ENCODE peak calls at places on chromosomes 12 and 14, in six cellular contexts. N is HFFc6; V is CD8-positive, alpha-beta T cell; F is ovary; R is thoracic aorta; T is fibroblast of the aortic adventitia. W is an unnamed sample.

GRCh38 chr12:1533205-1533601 is 61.2 kb downstream of the FBXL14 start:
- DNase-seq in T (peak; percentile 60), N (peak; percentile 55), R (no peak), F (no peak), V (no peak), W (no peak)

GRCh38 chr12:96883571-96883970 is 23.5 kb upstream of the NEDD1 start:
- DNase-seq in R (no peak), F (no peak), T (peak; percentile 20), V (no peak), N (peak; percentile 38), W (no peak)

GRCh38 chr14:69625299-69626131 is 14.1 kb downstream of the SUSD6 start:
- DNase-seq in V (peak; percentile 57), N (no peak), R (peak; percentile 13), F (no peak), T (no peak), W (no peak)

GRCh38 chr12:65756956-65757511 is 67.2 kb upstream of the HMGA2 start:
- DNase-seq in F (no peak), T (no peak), V (no peak), N (no peak), R (no peak), W (no peak)

GRCh38 chr12:46371718-46372130 is 849 bp downstream of the SLC38A2 start:
- DNase-seq in F (no peak), V (peak; percentile 34), N (peak; percentile 56), R (peak; percentile 25), T (peak; percentile 67), W (peak; percentile 58)

GRCh38 chr12:19779393-19780056 is 340.2 kb downstream of the AEBP2 start:
- DNase-seq in R (no peak), N (no peak), V (no peak), T (peak; percentile 54), F (no peak), W (peak; percentile 44)

GRCh38 chr14:80213602-80214001 is 2.3 kb upstream of the DIO2 start:
- DNase-seq in T (peak; percentile 81), V (no peak), N (peak; percentile 71), F (no peak), R (no peak), W (no peak)

GRCh38 chr12:59700145-59700435 is 104.3 kb downstream of the SLC16A7 start:
- DNase-seq in F (no peak), V (no peak), N (no peak), R (no peak), T (no peak), W (no peak)

GRCh38 chr12:60020068-60020467 is 424.2 kb downstream of the SLC16A7 start:
- DNase-seq in T (no peak), N (no peak), R (no peak), F (no peak), V (no peak), W (no peak)

GRCh38 chr12:121059031-121059898 is 20.2 kb upstream of the OASL start:
- DNase-seq in N (no peak), V (no peak), F (no peak), R (no peak), T (no peak), W (no peak)

GRCh38 chr14:73457935-73458218 is 469 bp downstream of the NUMB start:
- DNase-seq in N (no peak), V (no peak), F (no peak), T (no peak), R (no peak), W (no peak)

GRCh38 chr12:92745874-92746553 is 43.2 kb downstream of the PLEKHG7 start:
- DNase-seq in T (peak; percentile 98), N (peak; percentile 87), F (peak; percentile 14), R (peak; percentile 70), V (no peak), W (no peak)

GRCh38 chr12:6938353-6939186 is 5.0 kb upstream of the RNU7-1 start:
- DNase-seq in V (no peak), N (no peak), R (no peak), T (no peak), F (peak; percentile 43), W (no peak)

GRCh38 chr12:4562034-4562657 is at the start of gene DYRK4:
- DNase-seq in N (peak; percentile 52), V (no peak), T (peak; percentile 64), F (peak; percentile 68), R (peak; percentile 33), W (peak; percentile 89)

GRCh38 chr12:106086696-106087095 is 52.1 kb downstream of the NUAK1 start:
- DNase-seq in T (no peak), F (no peak), V (no peak), R (no peak), N (no peak), W (no peak)

GRCh38 chr12:119308743-119309456 is 25.6 kb upstream of the CCDC60 start:
- DNase-seq in N (no peak), R (no peak), F (no peak), T (no peak), V (no peak), W (no peak)

GRCh38 chr12:113196996-113197395 is 11.5 kb downstream of the RITA1 start:
- DNase-seq in T (peak; percentile 88), V (peak; percentile 39), N (peak; percentile 77), F (peak; percentile 68), R (no peak), W (no peak)

GRCh38 chr12:120962487-120963054 is 15.8 kb upstream of the HNF1A start:
- DNase-seq in R (no peak), T (no peak), N (peak; percentile 23), V (no peak), F (no peak), W (no peak)

GRCh38 chr12:87270894-87271293 is 758.3 kb downstream of the C12orf50 start:
- DNase-seq in T (peak; percentile 53), N (no peak), R (no peak), F (no peak), V (no peak), W (no peak)

GRCh38 chr12:86712425-86712843 is 456.2 kb upstream of the MGAT4C start:
- DNase-seq in N (peak; percentile 96), V (no peak), T (peak; percentile 99), R (no peak), F (no peak), W (no peak)

GRCh38 chr12:68918960-68919359 is 14.0 kb downstream of the CPM start:
- DNase-seq in N (no peak), T (no peak), F (no peak), V (no peak), R (no peak), W (no peak)

GRCh38 chr12:103799504-103800251 is 41.4 kb downstream of the NT5DC3 start:
- DNase-seq in V (no peak), F (no peak), T (peak; percentile 45), R (no peak), N (no peak), W (no peak)

GRCh38 chr12:7113389-7113871 is 4.4 kb upstream of the C1RL start:
- DNase-seq in N (no peak), R (no peak), V (no peak), T (peak; percentile 69), F (no peak), W (no peak)

GRCh38 chr12:18643673-18644072 is 94.1 kb downstream of the PLCZ1 start:
- DNase-seq in F (peak; percentile 41), V (no peak), T (peak; percentile 83), N (no peak), R (no peak), W (no peak)

GRCh38 chr12:12159988-12160387 is 89.2 kb downstream of the BCL2L14 start:
- DNase-seq in V (no peak), T (peak; percentile 85), R (no peak), F (no peak), N (no peak), W (no peak)

GRCh38 chr14:60249321-60250251 is 565 bp downstream of the PPM1A start:
- DNase-seq in T (peak; percentile 40), F (peak; percentile 65), V (peak; percentile 47), R (no peak), N (peak; percentile 13), W (peak; percentile 69)

GRCh38 chr14:52792097-52792415 is 649 bp upstream of the GNPNAT1 start:
- DNase-seq in F (no peak), R (no peak), T (no peak), N (no peak), V (no peak), W (no peak)

GRCh38 chr12:104450700-104451099 is 6.0 kb upstream of the CHST11 start:
- DNase-seq in V (no peak), R (no peak), T (no peak), F (no peak), N (no peak), W (no peak)

GRCh38 chr14:57052705-57053302 is 215.9 kb downstream of the EXOC5 start:
- DNase-seq in T (no peak), N (no peak), R (no peak), F (no peak), V (no peak), W (no peak)

GRCh38 chr12:107929436-107929835 is 154.9 kb downstream of the ASCL4 start:
- DNase-seq in V (no peak), R (no peak), N (no peak), F (no peak), T (peak; percentile 35), W (no peak)
- TF ChIP-seq CTCF in V (no peak), R (no peak), N (no peak), F (no peak), T (peak; percentile 26), W (peak; percentile 31)

DNA sequence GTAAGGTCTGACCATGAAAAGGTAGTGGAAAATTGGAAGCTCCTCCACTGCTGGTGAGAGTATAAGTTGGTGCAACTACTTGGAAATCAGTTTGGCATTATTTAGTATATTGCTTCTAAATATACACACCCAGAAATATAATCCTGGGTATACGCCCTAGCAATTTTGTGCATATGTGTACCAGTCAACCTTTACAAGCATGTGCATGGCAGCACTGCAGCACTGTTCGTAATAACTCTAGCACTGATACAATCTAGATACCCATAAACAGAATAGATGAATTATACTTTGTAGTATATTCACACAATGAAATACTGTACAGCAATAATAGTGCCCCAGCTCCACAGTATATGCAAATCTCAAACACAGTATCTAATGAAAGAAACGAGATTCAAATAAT is 265.9 kb downstream of the EMP1 start:
- DNase-seq in T (no peak), N (no peak), R (no peak), V (no peak), F (no peak), W (no peak)
- TF ChIP-seq CTCF in T (no peak), N (no peak), R (no peak), V (no peak), F (no peak), W (no peak)

GRCh38 chr12:98516184-98516873 is 939 bp downstream of the TMPO start:
- DNase-seq in N (peak; percentile 85), F (peak; percentile 65), T (peak; percentile 87), R (no peak), V (peak; percentile 73), W (peak; percentile 63)
- TF ChIP-seq CTCF in N (peak; percentile 82), F (peak; percentile 64), T (peak; percentile 62), R (peak; percentile 49), V (peak; percentile 90), W (peak; percentile 60)

GRCh38 chr12:32896438-32897275 is at the start of gene PKP2:
- DNase-seq in V (no peak), R (no peak), T (no peak), F (peak; percentile 70), N (no peak), W (peak; percentile 99)

GRCh38 chr12:32897276-32897615 is 669 bp upstream of the PKP2 start:
- DNase-seq in R (no peak), F (no peak), T (no peak), V (no peak), N (no peak), W (no peak)

GRCh38 chr12:32895688-32896437 is 714 bp downstream of the PKP2 start:
- DNase-seq in V (no peak), N (no peak), T (no peak), R (no peak), F (peak; percentile 45), W (peak; percentile 34)

GRCh38 chr12:32894566-32894965 is 2.0 kb downstream of the PKP2 start:
- DNase-seq in R (no peak), T (no peak), N (no peak), V (no peak), F (no peak), W (no peak)

GRCh38 chr12:32897688-32898573 is 1.4 kb upstream of the PKP2 start:
- DNase-seq in N (no peak), R (no peak), T (no peak), V (no peak), F (no peak), W (no peak)
- TF ChIP-seq CTCF in N (no peak), R (no peak), T (no peak), V (no peak), F (no peak), W (no peak)